ENCODE peak calls at places on chromosomes 2 and 18, in four cellular contexts. T, Z, F and S are unnamed samples.

GRCh38 chr18:8443505-8443904 is 165.7 kb upstream of the RAB12 start:
- DNase-seq in T (no peak), Z (no peak), F (no peak), S (no peak)

GRCh38 chr2:216298719-216299118 is 73.6 kb downstream of the MARCHF4 start:
- DNase-seq in T (no peak), Z (no peak), F (no peak), S (no peak)

GRCh38 chr2:133569416-133569815 is 1.2 kb upstream of the NCKAP5 start:
- DNase-seq in T (no peak), Z (no peak), F (no peak), S (no peak)

GRCh38 chr2:73063909-73064875 is 7.3 kb downstream of the SFXN5 start:
- DNase-seq in T (no peak), Z (no peak), F (peak), S (peak)

GRCh38 chr2:217835931-217836881 is 166.6 kb downstream of the TNS1 start:
- DNase-seq in T (no peak), Z (no peak), F (no peak), S (peak)

GRCh38 chr2:201450910-201451329 is 338 bp downstream of the TRAK2 start:
- DNase-seq in T (no peak), Z (no peak), F (no peak), S (peak)

GRCh38 chr18:6326566-6326965 is 88.1 kb downstream of the L3MBTL4 start:
- DNase-seq in T (no peak), Z (no peak), F (no peak), S (no peak)

GRCh38 chr2:46828491-46829239 is 86.9 kb downstream of the MCFD2 start:
- DNase-seq in T (no peak), Z (no peak), F (no peak), S (no peak)

GRCh38 chr2:174670446-174670845 is 72.8 kb upstream of the WIPF1 start:
- DNase-seq in T (no peak), Z (no peak), F (no peak), S (no peak)

GRCh38 chr2:97751752-97752151 is 38.4 kb downstream of the ZAP70 start:
- DNase-seq in T (no peak), Z (no peak), F (no peak), S (peak)

GRCh38 chr2:18885457-18885856 is 296.1 kb upstream of the NT5C1B start:
- DNase-seq in T (no peak), Z (no peak), F (no peak), S (no peak)

GRCh38 chr2:54081574-54081973 is 33.8 kb upstream of the ACYP2 start:
- DNase-seq in T (no peak), Z (peak), F (peak), S (no peak)

GRCh38 chr2:160721089-160722040 is 227.8 kb upstream of the RBMS1 start:
- DNase-seq in T (no peak), Z (no peak), F (no peak), S (no peak)

GRCh38 chr2:84939426-84940087 is 31.4 kb upstream of the KCMF1 start:
- DNase-seq in T (no peak), Z (peak), F (no peak), S (no peak)

GRCh38 chr18:58694720-58695468 is 23.6 kb downstream of the MALT1 start:
- DNase-seq in T (no peak), Z (no peak), F (peak), S (no peak)

GRCh38 chr2:239732666-239733010 is 292.5 kb downstream of the NDUFA10 start:
- DNase-seq in T (no peak), Z (no peak), F (no peak), S (no peak)

GRCh38 chr2:192885569-192886160 is 690.9 kb upstream of the TMEFF2 start:
- DNase-seq in T (peak), Z (no peak), F (no peak), S (no peak)

GRCh38 chr18:73551211-73551610 is 596.4 kb downstream of the FBXO15 start:
- DNase-seq in T (no peak), Z (no peak), F (no peak), S (no peak)

GRCh38 chr2:186486651-186487647 is 889 bp downstream of the ZC3H15 start:
- DNase-seq in T (peak), Z (no peak), F (no peak), S (no peak)

GRCh38 chr2:29527947-29528346 is 393.4 kb downstream of the ALK start:
- DNase-seq in T (no peak), Z (no peak), F (no peak), S (no peak)

GRCh38 chr2:29524652-29525051 is 396.7 kb downstream of the ALK start:
- DNase-seq in T (no peak), Z (no peak), F (no peak), S (no peak)

GRCh38 chr2:29528371-29528770 is 393.0 kb downstream of the ALK start:
- DNase-seq in T (no peak), Z (no peak), F (no peak), S (no peak)

GRCh38 chr2:29526587-29527586 is 394.5 kb downstream of the ALK start:
- DNase-seq in T (no peak), Z (no peak), F (no peak), S (no peak)

GRCh38 chr2:29525921-29526320 is 395.5 kb downstream of the ALK start:
- DNase-seq in T (no peak), Z (no peak), F (no peak), S (no peak)
- TF ChIP-seq CREB1 in T (no peak), Z (no peak), F (no peak), S (no peak)

GRCh38 chr2:119169717-119170116 is 11.2 kb upstream of the C1QL2 start:
- DNase-seq in T (no peak), Z (no peak), F (no peak), S (peak)
- TF ChIP-seq REST in T (no peak), Z (no peak), F (no peak), S (no peak)

DNA sequence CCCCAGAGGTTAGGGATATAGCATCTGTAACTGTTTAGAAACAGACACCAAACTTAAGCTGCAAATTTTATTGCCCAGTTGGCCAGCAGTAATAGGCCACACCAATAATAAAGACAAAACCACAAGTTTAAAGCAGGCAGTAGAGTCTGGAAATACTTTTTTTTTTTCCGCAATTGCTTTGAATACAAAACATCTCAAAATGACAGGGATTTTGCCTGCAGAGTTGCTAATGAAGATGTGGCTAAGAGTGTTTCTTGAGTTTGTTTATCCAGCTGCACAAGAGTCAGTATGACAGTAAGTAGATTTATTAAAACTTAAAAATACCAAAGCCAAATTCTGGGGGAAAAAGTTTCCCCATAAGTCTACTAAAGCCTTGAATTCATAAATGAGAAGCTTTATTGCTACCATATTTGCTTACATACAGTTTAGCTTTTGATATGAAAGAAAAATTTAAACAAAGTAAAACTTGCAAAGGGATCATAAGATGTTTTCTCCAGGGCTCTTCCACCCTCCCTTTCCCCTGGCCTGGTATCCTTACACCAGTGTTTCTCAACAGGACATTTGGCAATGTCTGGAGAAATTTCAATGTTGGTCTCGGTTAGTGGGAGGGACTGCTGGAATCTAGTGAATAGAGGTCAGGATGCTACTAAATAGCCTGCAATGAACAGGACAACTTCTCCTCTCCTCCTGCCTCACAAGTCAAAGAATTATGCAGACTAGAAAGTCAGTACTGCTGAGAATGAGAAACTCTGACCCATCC is 3.9 kb upstream of the DSEL start:
- DNase-seq in T (no peak), Z (no peak), F (no peak), S (no peak)
- TF ChIP-seq POLR2AphosphoS5 in T (no peak), Z (no peak), F (no peak), S (no peak)

DNA sequence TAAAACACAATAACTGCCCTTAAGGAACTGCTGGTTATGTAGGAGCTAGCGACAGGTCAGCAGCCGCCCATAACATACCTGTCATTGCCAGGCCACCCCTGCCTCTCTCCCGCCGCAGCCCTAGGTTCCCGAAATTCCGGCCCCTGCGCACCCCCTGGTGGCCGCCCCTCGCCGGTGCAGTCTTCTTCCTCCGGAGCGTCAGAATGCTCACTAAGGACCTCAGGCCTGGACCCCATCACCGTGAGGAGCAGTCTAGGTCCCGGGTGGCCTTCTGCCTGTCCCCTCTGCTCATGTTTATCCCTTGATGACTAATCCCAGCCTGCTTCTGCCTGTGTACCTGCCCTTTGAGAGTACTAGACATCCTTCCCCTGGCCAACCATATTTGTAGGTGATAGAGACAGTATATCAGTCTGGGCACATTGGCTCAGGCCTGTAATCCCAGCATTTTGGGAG is 115.7 kb upstream of the SLC1A4 start:
- DNase-seq in T (peak), Z (no peak), F (peak), S (peak)
- TF ChIP-seq CREB1 in T (no peak), Z (no peak), F (no peak), S (no peak)

GRCh38 chr2:75579186-75579585 is 18.4 kb upstream of the EVA1A start:
- DNase-seq in T (no peak), Z (no peak), F (no peak), S (no peak)

GRCh38 chr2:75580606-75581005 is 19.9 kb upstream of the EVA1A start:
- DNase-seq in T (no peak), Z (no peak), F (no peak), S (no peak)

GRCh38 chr2:75586971-75587370 is 26.2 kb upstream of the EVA1A start:
- DNase-seq in T (no peak), Z (no peak), F (no peak), S (no peak)

GRCh38 chr2:75580156-75580555 is 19.4 kb upstream of the EVA1A start:
- DNase-seq in T (no peak), Z (no peak), F (no peak), S (no peak)

GRCh38 chr2:75582840-75583239 is 22.1 kb upstream of the EVA1A start:
- DNase-seq in T (peak), Z (no peak), F (no peak), S (no peak)
- TF ChIP-seq REST in T (peak), Z (peak), F (no peak), S (no peak)

DNA sequence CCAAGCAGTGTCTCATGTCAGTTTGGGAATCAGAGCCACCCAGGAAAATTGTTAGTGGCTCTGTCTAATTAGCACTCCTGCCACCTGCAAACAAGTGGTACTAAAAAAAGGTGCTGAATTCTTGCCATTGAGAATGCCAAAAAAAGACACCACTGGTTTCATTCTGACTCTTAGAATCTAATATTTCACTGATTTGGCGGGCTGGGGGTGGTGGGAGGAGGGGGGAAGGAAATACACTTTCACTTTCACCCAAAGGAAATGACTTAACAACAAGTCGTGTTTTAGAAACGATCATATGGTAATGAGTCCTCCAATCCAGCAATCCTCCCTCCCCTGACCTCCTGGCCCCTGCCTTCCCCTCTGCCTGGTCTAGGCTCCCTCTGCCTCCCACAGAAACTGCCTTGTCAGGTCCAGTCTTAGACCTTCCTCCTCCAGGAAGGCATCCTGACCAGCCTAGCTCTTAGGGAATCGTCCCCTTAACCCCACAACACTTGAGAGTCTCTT is 4.4 kb upstream of the KLHL29 start:
- DNase-seq in T (no peak), Z (peak), F (no peak), S (no peak)
- TF ChIP-seq POLR2AphosphoS5 in T (no peak), Z (peak), F (no peak), S (no peak)

DNA sequence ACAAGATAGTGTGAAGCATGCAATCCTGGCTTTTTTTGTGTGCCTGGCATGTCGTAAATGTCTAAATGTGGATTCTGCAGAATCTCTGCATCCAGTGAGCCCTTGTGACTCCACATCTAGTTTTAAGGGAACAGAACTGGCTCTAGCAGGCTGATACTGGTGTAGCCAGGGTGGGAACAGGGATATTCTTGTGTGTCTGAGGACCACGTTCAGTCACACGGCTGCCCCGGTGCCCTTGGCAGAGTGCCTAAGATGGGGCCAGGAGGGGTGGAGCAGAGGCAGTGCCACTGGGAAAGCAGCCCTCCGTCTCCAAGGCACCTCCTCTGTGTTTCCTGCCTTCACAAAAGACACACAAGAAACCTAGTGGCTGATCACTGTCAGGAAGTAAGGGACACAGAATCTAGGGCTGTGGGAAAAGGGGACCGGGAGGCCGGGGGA is 91.5 kb upstream of the PARD3B start:
- DNase-seq in T (no peak), Z (no peak), F (no peak), S (peak)
- TF ChIP-seq CREB1 in T (no peak), Z (no peak), F (no peak), S (no peak)

GRCh38 chr2:134918518-134919359 is at the start of gene CCNT2:
- DNase-seq in T (peak), Z (peak), F (peak), S (peak)
- TF ChIP-seq REST in T (no peak), Z (no peak), F (no peak), S (no peak)

DNA sequence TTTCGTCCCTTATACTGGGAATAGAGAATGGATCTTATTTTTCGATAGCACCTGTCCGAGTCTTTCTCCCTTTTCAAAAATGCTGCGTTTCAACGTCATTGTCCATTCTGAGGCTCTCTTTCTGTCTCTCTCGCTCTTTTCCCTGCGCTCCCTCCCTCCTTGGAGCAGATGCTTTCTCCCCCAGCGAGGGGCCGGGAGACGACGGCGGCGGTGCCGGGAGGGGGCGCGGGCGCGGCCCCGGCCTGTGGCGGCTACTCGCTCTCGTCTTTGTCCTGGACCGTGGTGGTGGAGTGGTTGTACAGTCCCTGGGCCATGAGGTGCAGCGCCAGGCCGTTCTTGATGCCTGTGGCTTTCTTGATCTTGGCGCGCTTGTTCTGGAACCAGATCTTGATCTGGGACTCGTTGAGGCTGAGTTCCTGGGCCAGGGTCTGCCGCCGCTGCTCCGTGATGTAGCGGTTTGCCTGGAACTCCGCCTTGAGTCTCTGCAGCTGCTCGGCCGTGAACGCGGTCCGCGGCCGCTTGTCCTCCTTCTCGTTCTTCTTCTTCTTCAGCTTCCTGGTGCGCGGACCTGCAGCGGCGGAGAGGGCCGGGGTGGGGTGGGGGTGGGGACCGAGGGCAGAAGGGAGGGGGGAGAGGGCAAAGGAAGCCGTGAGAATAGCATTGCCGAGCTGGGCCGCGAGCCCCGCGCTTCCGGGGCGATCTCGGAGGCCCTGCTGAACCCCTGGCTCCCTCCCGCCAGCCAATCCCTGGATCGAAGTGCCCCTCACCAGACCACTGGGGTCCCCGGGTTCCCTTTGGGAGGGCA is 4.6 kb downstream of the EN1 start:
- DNase-seq in T (no peak), Z (no peak), F (no peak), S (peak)
- TF ChIP-seq POLR2AphosphoS5 in T (no peak), Z (no peak), F (no peak), S (no peak)